ENCODE peak calls at places on chromosome X, in seven cellular contexts. X is neuronal stem cell, L is H1, O is mesendoderm, H is H9, K is trophoblast cell, I is IMR-90. F is an unnamed sample.

GRCh38 chrX:11886745-11887144 is 128.7 kb downstream of the MSL3 start:
- DNase-seq in L (no peak), K (no peak), H (no peak), O (peak; percentile 3), X (no peak), I (peak; percentile 0), F (no peak)

GRCh38 chrX:9906919-9907318 is 60.2 kb upstream of the CLDN34 start:
- DNase-seq in X (no peak), L (no peak), I (no peak), H (peak; percentile 77), K (peak; percentile 13), O (peak; percentile 87), F (no peak)

GRCh38 chrX:63686878-63687714 is 97.9 kb downstream of the ARHGEF9 start:
- DNase-seq in O (peak; percentile 66), X (peak; percentile 21), K (peak; percentile 3), H (peak; percentile 26), L (peak; percentile 0), I (peak; percentile 45), F (peak; percentile 57)

GRCh38 chrX:17836830-17837229 is 24.3 kb downstream of the RAI2 start:
- DNase-seq in H (no peak), L (no peak), O (peak; percentile 4), X (no peak), K (no peak), I (no peak), F (no peak)

GRCh38 chrX:8811611-8812010 is 10.4 kb upstream of the FAM9A start:
- DNase-seq in O (no peak), I (no peak), L (no peak), K (no peak), H (no peak), X (no peak), F (no peak)

GRCh38 chrX:153609917-153610833 is 11.2 kb upstream of the CCNQ start:
- DNase-seq in O (peak; percentile 71), I (peak; percentile 65), H (peak; percentile 78), L (no peak), K (peak; percentile 37), X (peak; percentile 67), F (peak; percentile 67)

GRCh38 chrX:69387559-69388487 is 116.3 kb upstream of the NALF2 start:
- DNase-seq in L (peak; percentile 57), O (peak; percentile 93), X (peak; percentile 62), K (peak; percentile 16), I (peak; percentile 21), H (peak; percentile 88), F (peak; percentile 19)

GRCh38 chrX:31302573-31303075 is 230.8 kb upstream of the FTHL17 start:
- DNase-seq in I (no peak), X (no peak), H (no peak), K (no peak), O (no peak), L (no peak), F (no peak)

GRCh38 chrX:119495734-119496520 is 27.7 kb downstream of the SLC25A5 start:
- DNase-seq in H (no peak), K (peak; percentile 6), L (no peak), X (no peak), I (no peak), O (no peak), F (no peak)

GRCh38 chrX:12971282-12972003 is 3.5 kb upstream of the TMSB4X start:
- DNase-seq in H (no peak), L (no peak), O (no peak), K (no peak), I (no peak), X (no peak), F (no peak)

GRCh38 chrX:132636080-132636479 is 147.2 kb upstream of the MBNL3 start:
- DNase-seq in O (no peak), L (no peak), I (no peak), X (no peak), K (no peak), H (no peak), F (no peak)

GRCh38 chrX:15834051-15834450 is 20.6 kb downstream of the AP1S2 start:
- DNase-seq in K (no peak), L (no peak), I (no peak), H (no peak), X (no peak), O (no peak), F (no peak)

GRCh38 chrX:65601530-65602281 is 65.7 kb upstream of the MSN start:
- DNase-seq in L (no peak), O (peak; percentile 33), K (no peak), H (no peak), I (peak; percentile 88), X (no peak), F (peak; percentile 89)

GRCh38 chrX:131614241-131614640 is 70.4 kb downstream of the OR13H1 start:
- DNase-seq in L (no peak), I (no peak), X (no peak), K (no peak), O (no peak), H (no peak), F (no peak)

GRCh38 chrX:81195712-81196111 is 6.0 kb downstream of the HMGN5 start:
- DNase-seq in I (peak; percentile 52), K (peak; percentile 18), H (peak; percentile 45), X (peak; percentile 26), O (peak; percentile 64), L (no peak), F (peak; percentile 46)

GRCh38 chrX:48833531-48834138 is 1.8 kb downstream of the PCSK1N start:
- DNase-seq in K (no peak), L (no peak), O (no peak), X (no peak), H (no peak), I (no peak), F (no peak)

GRCh38 chrX:63652086-63652775 is 132.8 kb downstream of the ARHGEF9 start:
- DNase-seq in K (no peak), H (no peak), I (peak; percentile 21), O (no peak), L (no peak), X (no peak), F (no peak)

GRCh38 chrX:70096052-70096451 is 33.8 kb downstream of the OTUD6A start:
- DNase-seq in H (peak; percentile 30), O (peak; percentile 53), K (no peak), I (peak; percentile 25), L (no peak), X (no peak), F (no peak)

GRCh38 chrX:131763674-131764073 is 219.8 kb downstream of the OR13H1 start:
- DNase-seq in X (no peak), O (peak; percentile 9), H (no peak), K (peak; percentile 47), I (peak; percentile 85), L (no peak), F (no peak)

GRCh38 chrX:152640039-152640818 is 2.5 kb downstream of the GABRQ start:
- DNase-seq in I (peak; percentile 1), X (no peak), K (no peak), O (no peak), L (no peak), H (peak; percentile 32), F (no peak)

GRCh38 chrX:115968436-115969252 is 201.9 kb upstream of the AGTR2 start:
- DNase-seq in X (peak; percentile 26), K (no peak), O (peak; percentile 96), I (no peak), H (peak; percentile 97), L (peak; percentile 82), F (peak; percentile 66)

GRCh38 chrX:153649178-153649914 is 2.3 kb downstream of the DUSP9 start:
- DNase-seq in O (peak; percentile 79), X (no peak), I (no peak), L (no peak), K (peak; percentile 57), H (peak; percentile 76), F (no peak)

GRCh38 chrX:8649969-8650368 is 82.0 kb downstream of the ANOS1 start:
- DNase-seq in K (no peak), H (no peak), O (no peak), X (no peak), L (no peak), I (no peak), F (no peak)

GRCh38 chrX:56728752-56729151 is 291 bp upstream of the NBDY start:
- DNase-seq in O (no peak), X (no peak), K (no peak), L (no peak), H (no peak), I (peak; percentile 5), F (peak; percentile 45)

GRCh38 chrX:140916891-140917290 is 85.5 kb upstream of the SPANXB1 start:
- DNase-seq in K (no peak), O (no peak), I (no peak), H (no peak), X (no peak), L (no peak), F (no peak)

GRCh38 chrX:140913802-140914501 is 88.4 kb upstream of the SPANXB1 start:
- DNase-seq in K (no peak), O (no peak), L (no peak), H (no peak), X (no peak), I (no peak), F (no peak)

GRCh38 chrX:140912606-140913005 is 89.8 kb upstream of the SPANXB1 start:
- DNase-seq in H (no peak), X (no peak), O (no peak), I (no peak), K (no peak), L (no peak), F (no peak)

GRCh38 chrX:140918398-140919043 is 83.9 kb upstream of the SPANXB1 start:
- DNase-seq in L (peak; percentile 34), K (peak; percentile 0), I (peak; percentile 54), X (peak; percentile 30), H (peak; percentile 71), O (peak; percentile 95), F (peak; percentile 75)

GRCh38 chrX:140917354-140918115 is 84.9 kb upstream of the SPANXB1 start:
- DNase-seq in I (no peak), L (no peak), H (no peak), K (no peak), X (no peak), O (no peak), F (no peak)
- H3K18ac ChIP-seq in I (no peak overlapping the region), L (no peak overlapping the region), H (no peak overlapping the region), K (no peak overlapping the region), X (no peak overlapping the region), O (no peak overlapping the region), F (no peak overlapping the region)

GRCh38 chrX:24920769-24921168 is 95.0 kb downstream of the ARX start:
- DNase-seq in H (no peak), I (no peak), L (no peak), X (no peak), O (no peak), K (no peak), F (no peak)
- H3K18ac ChIP-seq in H (no peak overlapping the region), I (no peak overlapping the region), L (no peak overlapping the region), X (no peak overlapping the region), O (no peak overlapping the region), K (no peak overlapping the region), F (no peak overlapping the region)

GRCh38 chrX:111624169-111624568 is 56.8 kb upstream of the ALG13 start:
- DNase-seq in L (no peak), H (no peak), K (no peak), O (no peak), I (no peak), X (no peak), F (no peak)
- H3K18ac ChIP-seq in L (no peak overlapping the region), H (no peak overlapping the region), K (no peak overlapping the region), O (no peak overlapping the region), I (no peak overlapping the region), X (peak overlapping the region; percentile 28), F (no peak overlapping the region)

DNA sequence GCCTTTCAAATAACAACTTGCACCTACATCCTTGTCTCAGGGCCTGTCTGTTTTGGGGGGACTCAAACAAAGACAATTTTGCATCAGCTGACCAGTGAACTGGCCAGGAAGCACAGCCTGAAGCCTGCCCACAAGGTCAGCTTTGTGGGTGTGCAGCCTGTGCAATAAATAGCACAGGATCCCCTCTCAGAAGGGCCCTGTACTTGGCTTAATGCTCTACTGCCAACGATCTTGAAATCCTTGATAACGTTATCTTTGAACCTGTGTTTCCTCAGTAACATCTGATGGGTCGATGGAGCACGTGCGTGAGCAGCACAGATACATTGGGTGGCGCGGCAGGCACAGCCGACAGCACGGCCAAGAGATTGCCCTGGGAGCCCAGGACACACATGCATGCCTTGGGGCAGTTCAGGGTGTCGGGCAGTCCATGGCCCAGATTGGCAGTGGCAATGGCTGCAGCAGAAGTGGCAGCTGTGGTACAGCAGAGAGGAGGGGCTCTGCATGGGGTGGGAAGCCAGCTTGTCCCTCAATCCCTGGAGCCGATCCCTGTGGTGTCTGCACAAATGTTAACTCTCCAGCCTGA is 58.8 kb upstream of the ATP6AP2 start:
- DNase-seq in K (no peak), H (no peak), L (no peak), O (no peak), X (no peak), I (no peak), F (no peak)
- H3K18ac ChIP-seq in K (no peak overlapping the region), H (no peak overlapping the region), L (no peak overlapping the region), O (no peak overlapping the region), X (no peak overlapping the region), I (no peak overlapping the region), F (no peak overlapping the region)